ENCODE peak calls at places on chromosomes 12 and 14, in ten cellular contexts. One of them, this sample, is unnamed.

GRCh38 chr12:95205685-95206084 is 11.6 kb downstream of the FGD6 start:
- DNase-seq in NCI-H2171 treated with DMSO at 0.1 percent for 48 hours: no peak
- DNase-seq in thoracic aorta: no peak
- DNase-seq in NCI-H345: no peak
- DNase-seq in AG08395: peak
- DNase-seq in Caco-2: no peak
- DNase-seq in left cardiac atrium: no peak
- DNase-seq in NCI-H187: no peak
- DNase-seq in breast epithelium: no peak
- DNase-seq in BJ: peak
- DNase-seq in this sample: no peak

GRCh38 chr12:57235728-57236131 is 6.2 kb downstream of the SHMT2 start:
- DNase-seq in NCI-H187: no peak
- DNase-seq in AG08395: no peak
- DNase-seq in NCI-H2171 treated with DMSO at 0.1 percent for 48 hours: no peak
- DNase-seq in thoracic aorta: no peak
- DNase-seq in Caco-2: no peak
- DNase-seq in BJ: no peak
- DNase-seq in left cardiac atrium: no peak
- DNase-seq in breast epithelium: no peak
- DNase-seq in NCI-H345: no peak
- DNase-seq in this sample: peak

GRCh38 chr12:22500100-22500499 is 44.2 kb downstream of the C2CD5 start:
- DNase-seq in AG08395: no peak
- DNase-seq in thoracic aorta: no peak
- DNase-seq in breast epithelium: no peak
- DNase-seq in NCI-H187: no peak
- DNase-seq in left cardiac atrium: no peak
- DNase-seq in NCI-H345: no peak
- DNase-seq in BJ: no peak
- DNase-seq in NCI-H2171 treated with DMSO at 0.1 percent for 48 hours: no peak
- DNase-seq in Caco-2: no peak
- DNase-seq in this sample: no peak

GRCh38 chr14:60350366-60350720 is 101.3 kb downstream of the PPM1A start:
- DNase-seq in breast epithelium: no peak
- DNase-seq in left cardiac atrium: no peak
- DNase-seq in Caco-2: no peak
- DNase-seq in AG08395: no peak
- DNase-seq in thoracic aorta: no peak
- DNase-seq in NCI-H2171 treated with DMSO at 0.1 percent for 48 hours: peak
- DNase-seq in NCI-H187: no peak
- DNase-seq in NCI-H345: no peak
- DNase-seq in BJ: no peak
- DNase-seq in this sample: no peak

GRCh38 chr12:10016881-10017280 is 6.5 kb downstream of the CLEC12B start:
- DNase-seq in NCI-H187: no peak
- DNase-seq in thoracic aorta: no peak
- DNase-seq in AG08395: peak
- DNase-seq in Caco-2: no peak
- DNase-seq in NCI-H2171 treated with DMSO at 0.1 percent for 48 hours: no peak
- DNase-seq in left cardiac atrium: no peak
- DNase-seq in breast epithelium: no peak
- DNase-seq in NCI-H345: no peak
- DNase-seq in BJ: no peak
- DNase-seq in this sample: no peak

GRCh38 chr12:79300199-79300568 is 390.6 kb downstream of the PAWR start:
- DNase-seq in thoracic aorta: no peak
- DNase-seq in AG08395: no peak
- DNase-seq in NCI-H2171 treated with DMSO at 0.1 percent for 48 hours: no peak
- DNase-seq in left cardiac atrium: no peak
- DNase-seq in NCI-H345: no peak
- DNase-seq in BJ: no peak
- DNase-seq in Caco-2: peak
- DNase-seq in NCI-H187: no peak
- DNase-seq in breast epithelium: no peak
- DNase-seq in this sample: peak

GRCh38 chr12:78208106-78208505 is 377.4 kb downstream of the NAV3 start:
- DNase-seq in Caco-2: no peak
- DNase-seq in NCI-H187: no peak
- DNase-seq in NCI-H345: peak
- DNase-seq in breast epithelium: no peak
- DNase-seq in BJ: no peak
- DNase-seq in thoracic aorta: no peak
- DNase-seq in NCI-H2171 treated with DMSO at 0.1 percent for 48 hours: no peak
- DNase-seq in AG08395: no peak
- DNase-seq in left cardiac atrium: no peak
- DNase-seq in this sample: no peak

GRCh38 chr14:77663289-77663688 is 44.5 kb downstream of the ALKBH1 start:
- DNase-seq in breast epithelium: no peak
- DNase-seq in NCI-H2171 treated with DMSO at 0.1 percent for 48 hours: peak
- DNase-seq in AG08395: no peak
- DNase-seq in Caco-2: no peak
- DNase-seq in thoracic aorta: no peak
- DNase-seq in NCI-H187: no peak
- DNase-seq in BJ: no peak
- DNase-seq in left cardiac atrium: no peak
- DNase-seq in NCI-H345: no peak
- DNase-seq in this sample: no peak

GRCh38 chr12:14774944-14775651 is 28.2 kb downstream of the WBP11 start:
- DNase-seq in Caco-2: peak
- DNase-seq in left cardiac atrium: peak
- DNase-seq in breast epithelium: peak
- DNase-seq in BJ: no peak
- DNase-seq in NCI-H2171 treated with DMSO at 0.1 percent for 48 hours: no peak
- DNase-seq in AG08395: peak
- DNase-seq in NCI-H187: no peak
- DNase-seq in NCI-H345: no peak
- DNase-seq in thoracic aorta: peak
- DNase-seq in this sample: peak

GRCh38 chr12:106918746-106919145 is 37.0 kb upstream of the TMEM263 start:
- DNase-seq in left cardiac atrium: no peak
- DNase-seq in NCI-H187: peak
- DNase-seq in NCI-H2171 treated with DMSO at 0.1 percent for 48 hours: peak
- DNase-seq in BJ: no peak
- DNase-seq in breast epithelium: no peak
- DNase-seq in Caco-2: no peak
- DNase-seq in NCI-H345: peak
- DNase-seq in AG08395: no peak
- DNase-seq in thoracic aorta: no peak
- DNase-seq in this sample: peak

GRCh38 chr14:79992799-79993198 is 218.5 kb downstream of the DIO2 start:
- DNase-seq in left cardiac atrium: no peak
- DNase-seq in BJ: no peak
- DNase-seq in Caco-2: no peak
- DNase-seq in AG08395: no peak
- DNase-seq in NCI-H345: peak
- DNase-seq in NCI-H187: no peak
- DNase-seq in thoracic aorta: no peak
- DNase-seq in NCI-H2171 treated with DMSO at 0.1 percent for 48 hours: no peak
- DNase-seq in breast epithelium: no peak
- DNase-seq in this sample: no peak

GRCh38 chr12:91171475-91171874 is 11.1 kb downstream of the DCN start:
- DNase-seq in AG08395: no peak
- DNase-seq in left cardiac atrium: no peak
- DNase-seq in NCI-H2171 treated with DMSO at 0.1 percent for 48 hours: no peak
- DNase-seq in BJ: no peak
- DNase-seq in Caco-2: no peak
- DNase-seq in thoracic aorta: no peak
- DNase-seq in NCI-H187: no peak
- DNase-seq in breast epithelium: no peak
- DNase-seq in NCI-H345: no peak
- DNase-seq in this sample: no peak

GRCh38 chr12:54891717-54892478 is 37.6 kb downstream of the MUCL1 start:
- DNase-seq in Caco-2: peak
- DNase-seq in left cardiac atrium: no peak
- DNase-seq in AG08395: no peak
- DNase-seq in breast epithelium: peak
- DNase-seq in NCI-H2171 treated with DMSO at 0.1 percent for 48 hours: peak
- DNase-seq in NCI-H345: peak
- DNase-seq in BJ: no peak
- DNase-seq in thoracic aorta: no peak
- DNase-seq in NCI-H187: peak
- DNase-seq in this sample: peak

GRCh38 chr14:98099527-98099926 is 1172.5 kb downstream of the BCL11B start:
- DNase-seq in NCI-H187: no peak
- DNase-seq in NCI-H345: no peak
- DNase-seq in left cardiac atrium: no peak
- DNase-seq in BJ: no peak
- DNase-seq in thoracic aorta: no peak
- DNase-seq in NCI-H2171 treated with DMSO at 0.1 percent for 48 hours: no peak
- DNase-seq in AG08395: no peak
- DNase-seq in Caco-2: no peak
- DNase-seq in breast epithelium: no peak
- DNase-seq in this sample: no peak

GRCh38 chr12:92143280-92143679 is 2.4 kb downstream of the BTG1 start:
- DNase-seq in NCI-H2171 treated with DMSO at 0.1 percent for 48 hours: no peak
- DNase-seq in breast epithelium: no peak
- DNase-seq in NCI-H345: no peak
- DNase-seq in left cardiac atrium: no peak
- DNase-seq in Caco-2: no peak
- DNase-seq in AG08395: no peak
- DNase-seq in BJ: no peak
- DNase-seq in thoracic aorta: no peak
- DNase-seq in NCI-H187: no peak
- DNase-seq in this sample: no peak

GRCh38 chr12:113135178-113136127 is at the start of gene RASAL1:
- DNase-seq in AG08395: no peak
- DNase-seq in breast epithelium: no peak
- DNase-seq in BJ: no peak
- DNase-seq in NCI-H2171 treated with DMSO at 0.1 percent for 48 hours: peak
- DNase-seq in thoracic aorta: no peak
- DNase-seq in left cardiac atrium: no peak
- DNase-seq in NCI-H345: peak
- DNase-seq in NCI-H187: peak
- DNase-seq in Caco-2: peak
- DNase-seq in this sample: no peak

GRCh38 chr14:60561845-60562746 is 53.1 kb downstream of the SIX6 start:
- DNase-seq in breast epithelium: no peak
- DNase-seq in left cardiac atrium: peak
- DNase-seq in Caco-2: peak
- DNase-seq in NCI-H345: peak
- DNase-seq in AG08395: peak
- DNase-seq in thoracic aorta: no peak
- DNase-seq in NCI-H187: peak
- DNase-seq in NCI-H2171 treated with DMSO at 0.1 percent for 48 hours: peak
- DNase-seq in BJ: no peak
- DNase-seq in this sample: peak

GRCh38 chr14:65949711-65950516 is 536.3 kb upstream of the CCDC196 start:
- DNase-seq in AG08395: peak
- DNase-seq in NCI-H187: peak
- DNase-seq in NCI-H345: peak
- DNase-seq in Caco-2: no peak
- DNase-seq in BJ: no peak
- DNase-seq in NCI-H2171 treated with DMSO at 0.1 percent for 48 hours: no peak
- DNase-seq in thoracic aorta: no peak
- DNase-seq in left cardiac atrium: peak
- DNase-seq in breast epithelium: peak
- DNase-seq in this sample: no peak

GRCh38 chr12:105978686-105979085 is 160.1 kb downstream of the NUAK1 start:
- DNase-seq in NCI-H345: no peak
- DNase-seq in left cardiac atrium: no peak
- DNase-seq in NCI-H2171 treated with DMSO at 0.1 percent for 48 hours: no peak
- DNase-seq in NCI-H187: no peak
- DNase-seq in AG08395: no peak
- DNase-seq in Caco-2: no peak
- DNase-seq in thoracic aorta: no peak
- DNase-seq in BJ: no peak
- DNase-seq in breast epithelium: no peak
- DNase-seq in this sample: no peak

GRCh38 chr14:68164723-68165122 is 345.1 kb downstream of the RAD51B start:
- DNase-seq in NCI-H187: no peak
- DNase-seq in BJ: no peak
- DNase-seq in breast epithelium: no peak
- DNase-seq in NCI-H345: no peak
- DNase-seq in NCI-H2171 treated with DMSO at 0.1 percent for 48 hours: no peak
- DNase-seq in thoracic aorta: no peak
- DNase-seq in Caco-2: no peak
- DNase-seq in AG08395: no peak
- DNase-seq in left cardiac atrium: no peak
- DNase-seq in this sample: no peak

GRCh38 chr14:69363055-69363454 is 35.0 kb downstream of the ERH start:
- DNase-seq in breast epithelium: no peak
- DNase-seq in thoracic aorta: no peak
- DNase-seq in NCI-H345: no peak
- DNase-seq in AG08395: peak
- DNase-seq in BJ: no peak
- DNase-seq in NCI-H187: peak
- DNase-seq in left cardiac atrium: peak
- DNase-seq in NCI-H2171 treated with DMSO at 0.1 percent for 48 hours: no peak
- DNase-seq in Caco-2: no peak
- DNase-seq in this sample: no peak

GRCh38 chr12:52183544-52183910 is 8.3 kb downstream of the KRT80 start:
- DNase-seq in NCI-H187: no peak
- DNase-seq in Caco-2: no peak
- DNase-seq in NCI-H2171 treated with DMSO at 0.1 percent for 48 hours: peak
- DNase-seq in thoracic aorta: no peak
- DNase-seq in AG08395: no peak
- DNase-seq in NCI-H345: no peak
- DNase-seq in left cardiac atrium: no peak
- DNase-seq in BJ: no peak
- DNase-seq in breast epithelium: no peak
- DNase-seq in this sample: no peak

GRCh38 chr14:34258318-34258717 is 203.7 kb downstream of the SPTSSA start:
- DNase-seq in breast epithelium: no peak
- DNase-seq in AG08395: no peak
- DNase-seq in BJ: no peak
- DNase-seq in NCI-H2171 treated with DMSO at 0.1 percent for 48 hours: no peak
- DNase-seq in NCI-H187: no peak
- DNase-seq in NCI-H345: no peak
- DNase-seq in left cardiac atrium: peak
- DNase-seq in thoracic aorta: no peak
- DNase-seq in Caco-2: no peak
- DNase-seq in this sample: no peak

GRCh38 chr12:7092986-7093460 is 778 bp upstream of the C1R start:
- DNase-seq in Caco-2: no peak
- DNase-seq in NCI-H187: no peak
- DNase-seq in BJ: no peak
- DNase-seq in NCI-H345: no peak
- DNase-seq in breast epithelium: no peak
- DNase-seq in NCI-H2171 treated with DMSO at 0.1 percent for 48 hours: no peak
- DNase-seq in AG08395: no peak
- DNase-seq in thoracic aorta: no peak
- DNase-seq in left cardiac atrium: no peak
- DNase-seq in this sample: no peak

GRCh38 chr12:30774599-30774998 is 19.8 kb upstream of the CAPRIN2 start:
- DNase-seq in left cardiac atrium: no peak
- DNase-seq in Caco-2: no peak
- DNase-seq in breast epithelium: no peak
- DNase-seq in thoracic aorta: no peak
- DNase-seq in NCI-H345: no peak
- DNase-seq in NCI-H187: no peak
- DNase-seq in AG08395: no peak
- DNase-seq in BJ: no peak
- DNase-seq in NCI-H2171 treated with DMSO at 0.1 percent for 48 hours: no peak
- DNase-seq in this sample: no peak

GRCh38 chr14:92470215-92470614 is 43.4 kb upstream of the RIN3 start:
- DNase-seq in AG08395: peak
- DNase-seq in thoracic aorta: no peak
- DNase-seq in BJ: peak
- DNase-seq in NCI-H187: no peak
- DNase-seq in breast epithelium: no peak
- DNase-seq in NCI-H2171 treated with DMSO at 0.1 percent for 48 hours: peak
- DNase-seq in NCI-H345: no peak
- DNase-seq in Caco-2: no peak
- DNase-seq in left cardiac atrium: no peak
- DNase-seq in this sample: no peak

GRCh38 chr12:67633708-67634107 is 14.8 kb upstream of the DYRK2 start:
- DNase-seq in Caco-2: no peak
- DNase-seq in BJ: no peak
- DNase-seq in thoracic aorta: no peak
- DNase-seq in NCI-H345: no peak
- DNase-seq in breast epithelium: no peak
- DNase-seq in NCI-H187: no peak
- DNase-seq in left cardiac atrium: peak
- DNase-seq in AG08395: no peak
- DNase-seq in NCI-H2171 treated with DMSO at 0.1 percent for 48 hours: no peak
- DNase-seq in this sample: no peak

This sample was measured in HuH-7.5.